ENCODE peak calls at places on chromosomes 13 and 19, in four cellular contexts. C, V, X and L are unnamed samples.

GRCh38 chr19:10876459-10877240 is 5.3 kb downstream of the CARM1 start:
- DNase-seq in V (no peak), C (no peak), X (peak; percentile 40), L (no peak)

GRCh38 chr13:44236370-44236769 is 137.3 kb upstream of the SERP2 start:
- DNase-seq in X (no peak), V (no peak), C (no peak), L (no peak)

GRCh38 chr13:113736258-113736731 is 22.7 kb upstream of the TMEM255B start:
- DNase-seq in X (no peak), V (no peak), C (no peak), L (no peak)

GRCh38 chr19:50046649-50047503 is 21.1 kb downstream of the ZNF473 start:
- DNase-seq in X (peak; percentile 77), C (peak; percentile 74), V (no peak), L (peak; percentile 70)

GRCh38 chr19:42216653-42217521 is 590 bp downstream of the DEDD2 start:
- DNase-seq in X (peak; percentile 87), V (peak; percentile 36), C (peak; percentile 69), L (peak; percentile 93)

GRCh38 chr19:17431417-17431816 is 11.6 kb downstream of the MVB12A start:
- DNase-seq in X (no peak), V (no peak), C (no peak), L (no peak)

GRCh38 chr13:22082437-22083100 is 411.7 kb downstream of the FGF9 start:
- DNase-seq in V (no peak), X (no peak), C (no peak), L (no peak)

GRCh38 chr19:29881386-29881785 is 60.7 kb upstream of the URI1 start:
- DNase-seq in V (peak; percentile 20), X (peak; percentile 17), C (no peak), L (no peak)

GRCh38 chr13:79770056-79770455 is 289.1 kb downstream of the NDFIP2 start:
- DNase-seq in V (no peak), C (no peak), X (no peak), L (no peak)

GRCh38 chr19:398719-399118 is 10.2 kb downstream of the C2CD4C start:
- DNase-seq in C (no peak), V (no peak), X (no peak), L (no peak)

GRCh38 chr19:47068246-47068645 is 19.8 kb upstream of the TMEM160 start:
- DNase-seq in C (no peak), V (no peak), X (peak; percentile 41), L (no peak)

GRCh38 chr19:22882797-22883196 is 50.7 kb downstream of the ZNF723 start:
- DNase-seq in X (no peak), V (peak; percentile 5), C (peak; percentile 68), L (no peak)

GRCh38 chr19:54035215-54036178 is 28.2 kb downstream of the VSTM1 start:
- DNase-seq in X (peak; percentile 81), C (no peak), V (peak; percentile 86), L (peak; percentile 70)

GRCh38 chr13:99160415-99160814 is 40.2 kb upstream of the UBAC2 start:
- DNase-seq in X (no peak), V (no peak), C (no peak), L (no peak)

GRCh38 chr13:25046985-25047660 is 48.8 kb upstream of the PABPC3 start:
- DNase-seq in V (peak; percentile 49), X (peak; percentile 91), C (no peak), L (peak; percentile 84)

GRCh38 chr13:51154029-51154555 is 43.0 kb upstream of the C13orf42 start:
- DNase-seq in V (peak; percentile 73), X (peak; percentile 28), C (no peak), L (no peak)

GRCh38 chr13:75635621-75636338 is at the start of gene LMO7:
- DNase-seq in V (peak; percentile 75), C (peak; percentile 45), X (peak; percentile 91), L (peak; percentile 90)

GRCh38 chr13:43031881-43032280 is 8.5 kb downstream of the DNAJC15 start:
- DNase-seq in V (no peak), C (no peak), X (no peak), L (no peak)

DNA sequence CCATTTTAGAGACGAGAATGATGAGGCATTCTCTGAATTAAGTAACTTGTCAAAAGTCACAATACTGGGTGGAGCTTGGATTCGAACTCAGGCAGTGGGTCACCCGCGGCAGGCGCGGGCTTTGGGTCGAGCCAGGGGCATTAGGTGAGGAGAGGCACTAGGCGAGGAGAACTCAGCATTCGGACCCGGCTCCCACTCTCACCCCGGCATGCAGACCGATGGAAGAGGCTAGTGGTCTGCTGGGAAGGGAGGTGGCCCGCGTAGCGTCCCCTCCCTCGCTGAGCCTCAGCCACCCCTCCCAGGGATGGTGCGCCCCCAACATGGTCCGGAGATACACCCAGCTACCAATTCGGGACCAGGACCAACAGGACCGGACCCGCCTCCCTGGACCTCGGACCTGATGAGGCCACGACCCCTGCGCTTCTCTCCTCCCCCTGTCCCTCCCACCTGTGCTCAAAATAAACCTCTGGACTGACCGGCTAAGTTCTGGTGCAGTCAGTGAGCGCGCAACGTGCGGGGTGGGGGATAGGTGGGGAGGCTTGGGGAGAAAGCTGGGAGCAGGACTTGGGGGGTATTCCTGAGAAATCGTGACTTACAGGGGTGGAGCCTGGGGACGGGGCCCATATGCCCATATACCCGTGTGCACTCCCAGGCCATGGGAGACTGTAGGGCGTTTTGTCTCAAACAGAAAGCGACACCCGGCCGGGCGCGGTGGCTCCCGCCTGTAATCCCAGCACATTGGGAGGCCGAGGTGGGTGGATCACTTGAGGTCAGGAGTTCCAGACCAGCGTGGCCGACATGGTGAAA is 1.3 kb upstream of the SNAPC2 start:
- DNase-seq in V (no peak), C (no peak), X (no peak), L (no peak)
- H3K4me3 ChIP-seq in V (no peak overlapping the region), C (no peak overlapping the region), X (no peak overlapping the region), L (no peak overlapping the region)

DNA sequence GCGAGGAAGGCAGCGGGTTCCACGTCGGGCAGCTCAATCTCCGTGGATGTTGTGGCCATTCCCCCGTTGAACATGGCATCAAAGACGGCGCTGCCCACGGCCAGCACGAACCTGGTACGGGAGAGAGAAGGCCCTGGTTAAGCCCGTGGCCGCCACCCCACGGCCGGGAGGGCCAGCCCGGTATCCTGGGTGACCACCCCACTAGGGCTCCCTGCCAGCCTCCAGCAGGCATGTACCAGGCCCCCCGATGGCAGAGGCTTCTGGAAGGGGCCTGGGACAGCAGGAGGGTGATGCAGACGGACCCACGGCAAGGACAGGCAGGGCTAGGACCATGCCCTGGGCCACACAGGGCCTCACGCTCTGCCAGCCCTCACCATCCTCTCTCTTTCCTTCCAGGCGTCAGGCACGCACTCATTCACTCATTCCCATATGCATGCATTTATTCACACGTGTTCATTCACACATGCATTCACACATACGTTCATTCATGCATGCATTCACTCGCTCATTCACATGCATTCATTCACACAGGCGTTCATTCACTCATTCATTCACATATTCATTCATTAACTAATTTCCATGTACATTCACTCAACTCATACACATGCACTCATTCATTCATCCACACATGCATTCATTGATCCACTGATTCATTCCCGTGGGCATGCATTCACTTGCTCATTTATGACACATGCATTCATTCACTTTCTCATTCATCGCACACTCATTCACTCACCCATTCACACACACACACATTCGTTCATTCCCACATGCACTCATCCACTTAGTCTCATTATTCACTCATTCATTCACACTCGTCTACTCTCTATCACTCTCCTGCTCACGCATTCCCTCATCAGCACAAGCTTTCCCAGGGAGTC is 17.9 kb downstream of the BTBD2 start:
- DNase-seq in V (no peak), X (no peak), C (no peak), L (peak; percentile 46)
- H3K36me3 ChIP-seq in V (peaks cover 9% of the 10 kb centered on the region), X (peaks cover 55% of the 10 kb centered on the region), C (peaks cover 57% of the 10 kb centered on the region), L (peaks cover 2% of the 10 kb centered on the region)

DNA sequence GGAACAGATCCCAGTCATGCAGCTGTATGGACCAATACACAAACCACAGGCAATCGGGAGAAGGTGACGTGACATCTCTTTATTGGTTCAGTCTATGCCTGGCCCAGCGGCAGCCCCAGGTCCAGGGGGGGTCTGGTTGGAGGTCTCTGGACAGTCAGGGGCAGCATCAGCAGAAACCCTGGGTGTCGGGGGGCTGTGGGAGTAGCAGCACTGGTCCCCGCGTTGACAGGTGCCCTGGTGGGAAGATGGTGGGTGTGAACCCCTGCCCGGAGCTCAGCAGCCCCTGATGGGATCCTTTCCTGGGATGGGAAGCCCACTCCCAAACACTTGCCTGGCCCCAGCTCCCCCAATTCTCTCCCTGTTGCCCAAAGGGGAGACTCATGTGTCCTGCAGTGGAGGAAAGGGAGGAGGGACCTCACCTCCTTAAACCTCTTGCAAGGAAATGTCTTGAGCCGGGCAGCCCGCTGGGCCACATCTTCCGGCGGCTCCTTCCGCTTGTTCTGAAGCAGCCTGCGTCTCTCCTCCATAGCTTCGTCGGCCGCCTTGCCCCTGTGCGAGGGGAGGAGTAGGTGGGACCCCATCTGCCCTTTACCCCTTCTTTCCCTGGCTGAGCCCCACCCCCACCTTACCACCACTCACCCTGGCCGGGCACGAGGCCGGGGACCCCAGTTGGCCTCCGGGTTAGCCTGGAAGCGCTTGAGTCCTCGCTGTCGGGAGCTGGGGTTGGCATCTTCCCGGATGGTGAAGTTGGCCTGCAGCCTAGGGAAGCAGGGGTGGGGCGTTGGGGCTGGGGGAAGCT is 2.4 kb upstream of the LYL1 start:
- DNase-seq in C (peak; percentile 75), V (no peak), X (no peak), L (peak; percentile 64)
- H3K4me3 ChIP-seq in C (peak overlapping the region; percentile 83), V (no peak overlapping the region), X (no peak overlapping the region), L (no peak overlapping the region)

GRCh38 chr19:48969276-48970138 is 4.4 kb downstream of the FTL start:
- DNase-seq in C (peak; percentile 79), X (peak; percentile 63), V (no peak), L (peak; percentile 85)
- H3K36me3 ChIP-seq in C (peaks cover 53% of the 10 kb centered on the region), X (peaks cover 67% of the 10 kb centered on the region), V (peaks cover 28% of the 10 kb centered on the region), L (peaks cover 25% of the 10 kb centered on the region)

GRCh38 chr13:77878186-77878585 is 40.4 kb downstream of the EDNRB start:
- DNase-seq in V (no peak), X (no peak), C (no peak), L (no peak)
- H3K4me3 ChIP-seq in V (no peak overlapping the region), X (no peak overlapping the region), C (no peak overlapping the region), L (no peak overlapping the region)

GRCh38 chr19:14669940-14670339 is 4.7 kb downstream of the ADGRE3 start:
- DNase-seq in C (no peak), X (no peak), V (no peak), L (no peak)

GRCh38 chr19:14674764-14675163 is at the start of gene ADGRE3:
- DNase-seq in V (no peak), C (peak; percentile 22), X (no peak), L (no peak)

GRCh38 chr19:14672043-14672872 is 2.4 kb downstream of the ADGRE3 start:
- DNase-seq in X (no peak), C (peak; percentile 31), V (no peak), L (no peak)

GRCh38 chr19:14670408-14670807 is 4.2 kb downstream of the ADGRE3 start:
- DNase-seq in V (no peak), X (no peak), C (no peak), L (no peak)

DNA sequence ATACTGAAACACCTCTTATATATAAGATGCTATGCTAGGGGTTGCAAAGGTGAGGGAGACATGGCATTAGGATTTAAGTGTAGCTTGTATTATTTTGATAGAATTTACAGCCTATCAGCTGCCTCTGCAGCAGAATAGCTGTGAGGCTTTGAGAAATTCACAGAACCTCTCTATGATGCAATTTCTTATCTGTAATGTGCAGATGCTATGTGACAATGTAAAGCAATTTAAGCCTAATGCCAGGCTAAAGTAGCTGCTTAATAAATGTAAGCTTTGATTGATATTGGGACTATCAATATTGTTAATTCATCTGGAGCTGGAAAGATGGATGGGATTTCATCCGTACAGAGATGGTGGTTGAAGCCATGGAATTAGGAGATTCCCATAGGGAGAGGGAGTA is 1.6 kb downstream of the ADGRE3 start:
- DNase-seq in X (no peak), V (no peak), C (no peak), L (no peak)
- H3K36me3 ChIP-seq in X (no peaks in the 10 kb centered on the region), V (no peaks in the 10 kb centered on the region), C (no peaks in the 10 kb centered on the region), L (no peaks in the 10 kb centered on the region)